ENCODE peak calls at places on chromosomes 5 and 9, in six cellular contexts. R is SJSA1; P is stimulated activated CD4-positive, alpha-beta T cell treated with anti-CD3 and anti-CD28 coated beads, Interleukin-2, amount 100 ng/mL, for 48 hours; U is HS-5; X is naive B cell; T is NCI-H1417. F is an unnamed sample.

GRCh38 chr5:54764102-54764501 is 221.3 kb downstream of the ESM1 start:
- DNase-seq in R (no peak), P (no peak), U (no peak), X (no peak), T (no peak), F (no peak)

GRCh38 chr5:142678615-142679014 is 7.3 kb downstream of the FGF1 start:
- DNase-seq in R (no peak), P (no peak), U (no peak), X (no peak), T (no peak), F (no peak)

GRCh38 chr9:17862081-17862480 is 283.2 kb downstream of the SH3GL2 start:
- DNase-seq in R (no peak), P (no peak), U (no peak), X (no peak), T (no peak), F (no peak)

GRCh38 chr5:66864240-66864884 is 268.2 kb downstream of the MAST4 start:
- DNase-seq in R (peak), P (peak), U (peak), X (no peak), T (no peak), F (peak)

GRCh38 chr5:12645582-12645981 is 741.3 kb upstream of the CTNND2 start:
- DNase-seq in R (no peak), P (no peak), U (no peak), X (no peak), T (no peak), F (no peak)

GRCh38 chr9:137449931-137450537 is 8.9 kb upstream of the ENTPD8 start:
- DNase-seq in R (no peak), P (no peak), U (no peak), X (no peak), T (no peak), F (peak)

GRCh38 chr9:87796232-87796631 is 70.3 kb downstream of the CTSL start:
- DNase-seq in R (no peak), P (no peak), U (no peak), X (no peak), T (no peak), F (no peak)

GRCh38 chr5:23627976-23628375 is 120.6 kb downstream of the PRDM9 start:
- DNase-seq in R (no peak), P (no peak), U (no peak), X (no peak), T (no peak), F (no peak)

F was measured in effector memory CD8-positive, alpha-beta T cell.